ENCODE peak calls at places on chromosomes 4 and X, in six cellular contexts. One of them, this sample, is unnamed.

GRCh38 chrX:39957816-39958561 is 139.8 kb downstream of the BCOR start:
- DNase-seq in K562: no peak
- DNase-seq in GM12892: no peak
- DNase-seq in GM12878: no peak
- DNase-seq in HepG2: no peak
- DNase-seq in H1: no peak
- DNase-seq in this sample: no peak

GRCh38 chr4:122873146-122873545 is 46.5 kb downstream of the FGF2 start:
- DNase-seq in GM12892: no peak
- DNase-seq in HepG2: no peak
- DNase-seq in K562: no peak
- DNase-seq in H1: no peak
- DNase-seq in GM12878: no peak
- DNase-seq in this sample: no peak

GRCh38 chr4:154660052-154660451 is 47.6 kb upstream of the FGG start:
- DNase-seq in GM12892: no peak
- DNase-seq in HepG2: peak; percentile 96
- DNase-seq in GM12878: no peak
- DNase-seq in H1: no peak
- DNase-seq in K562: no peak
- DNase-seq in this sample: no peak

GRCh38 chrX:155065035-155065734 is 5.8 kb downstream of the CMC4 start:
- DNase-seq in GM12878: no peak
- DNase-seq in K562: no peak
- DNase-seq in H1: no peak
- DNase-seq in HepG2: no peak
- DNase-seq in GM12892: no peak
- DNase-seq in this sample: no peak

GRCh38 chrX:67787196-67787595 is 243.4 kb downstream of the AR start:
- DNase-seq in K562: no peak
- DNase-seq in H1: no peak
- DNase-seq in HepG2: no peak
- DNase-seq in GM12892: no peak
- DNase-seq in GM12878: no peak
- DNase-seq in this sample: no peak

GRCh38 chr4:87442889-87443288 is 20.5 kb downstream of the NUDT9 start:
- DNase-seq in H1: no peak
- DNase-seq in K562: no peak
- DNase-seq in HepG2: no peak
- DNase-seq in GM12878: no peak
- DNase-seq in GM12892: no peak
- DNase-seq in this sample: no peak

GRCh38 chr4:140186651-140187315 is 32.8 kb upstream of the MAML3 start:
- DNase-seq in GM12878: no peak
- DNase-seq in HepG2: no peak
- DNase-seq in GM12892: no peak
- DNase-seq in K562: no peak
- DNase-seq in H1: no peak
- DNase-seq in this sample: no peak

GRCh38 chr4:142416121-142416520 is 430.0 kb downstream of the INPP4B start:
- DNase-seq in H1: no peak
- DNase-seq in GM12878: no peak
- DNase-seq in HepG2: no peak
- DNase-seq in GM12892: no peak
- DNase-seq in K562: no peak
- DNase-seq in this sample: no peak

GRCh38 chrX:13266641-13267420 is 53.0 kb downstream of the ATXN3L start:
- DNase-seq in H1: no peak
- DNase-seq in GM12892: no peak
- DNase-seq in GM12878: no peak
- DNase-seq in HepG2: no peak
- DNase-seq in K562: no peak
- DNase-seq in this sample: no peak

GRCh38 chr4:112348488-112349158 is 51.5 kb downstream of the ALPK1 start:
- DNase-seq in GM12878: no peak
- DNase-seq in H1: no peak
- DNase-seq in K562: peak; percentile 14
- DNase-seq in GM12892: no peak
- DNase-seq in HepG2: peak; percentile 65
- DNase-seq in this sample: no peak

GRCh38 chr4:42656986-42657792 is at the start of gene ATP8A1:
- DNase-seq in K562: peak; percentile 98
- DNase-seq in GM12892: peak; percentile 78
- DNase-seq in H1: peak; percentile 70
- DNase-seq in HepG2: peak; percentile 66
- DNase-seq in GM12878: no peak
- DNase-seq in this sample: peak; percentile 75

GRCh38 chrX:119617511-119618164 is 11.4 kb upstream of the NKRF start:
- DNase-seq in GM12892: no peak
- DNase-seq in GM12878: no peak
- DNase-seq in K562: no peak
- DNase-seq in HepG2: no peak
- DNase-seq in H1: no peak
- DNase-seq in this sample: no peak

GRCh38 chr4:157115613-157116340 is 39.8 kb downstream of the GLRB start:
- DNase-seq in GM12892: no peak
- DNase-seq in GM12878: no peak
- DNase-seq in H1: no peak
- DNase-seq in K562: no peak
- DNase-seq in HepG2: no peak
- DNase-seq in this sample: no peak

GRCh38 chr4:65698631-65699030 is 28.3 kb upstream of the EPHA5 start:
- DNase-seq in HepG2: no peak
- DNase-seq in H1: no peak
- DNase-seq in GM12892: no peak
- DNase-seq in K562: no peak
- DNase-seq in GM12878: no peak
- DNase-seq in this sample: no peak
- TF ChIP-seq TAF1 in HepG2: no peak
- TF ChIP-seq TAF1 in H1: no peak
- TF ChIP-seq TAF1 in GM12892: no peak
- TF ChIP-seq TAF1 in K562: no peak
- TF ChIP-seq TAF1 in GM12878: no peak
- TF ChIP-seq TAF1 in this sample: no peak

GRCh38 chr4:7952615-7953014 is 13.0 kb upstream of the AFAP1 start:
- DNase-seq in GM12878: no peak
- DNase-seq in H1: no peak
- DNase-seq in GM12892: no peak
- DNase-seq in K562: no peak
- DNase-seq in HepG2: no peak
- DNase-seq in this sample: no peak
- TF ChIP-seq POLR2A in GM12878: no peak
- TF ChIP-seq POLR2A in H1: no peak
- TF ChIP-seq POLR2A in GM12892: no peak
- TF ChIP-seq POLR2A in K562: no peak
- TF ChIP-seq POLR2A in HepG2: no peak
- TF ChIP-seq POLR2A in this sample: no peak

DNA sequence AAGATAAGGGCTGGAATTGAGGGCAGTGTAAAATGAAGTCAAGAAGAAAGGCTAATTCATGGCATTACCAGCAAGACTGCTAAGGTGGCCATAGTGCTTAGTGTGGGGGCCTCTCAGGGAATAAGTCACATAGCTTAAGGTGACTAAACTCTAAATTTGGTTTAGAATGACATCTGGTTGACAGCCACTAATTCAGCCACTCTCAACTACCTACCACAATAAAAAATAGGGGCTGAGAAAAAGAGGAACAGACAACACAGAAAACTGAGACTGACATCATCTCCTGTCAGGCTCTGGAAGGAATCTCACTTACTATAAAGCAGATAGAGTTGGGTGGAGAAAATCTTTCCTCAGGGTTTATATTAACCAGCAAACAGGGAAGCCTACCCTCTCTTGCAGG is 96.9 kb downstream of the CHRDL1 start:
- DNase-seq in GM12892: no peak
- DNase-seq in K562: no peak
- DNase-seq in H1: no peak
- DNase-seq in HepG2: no peak
- DNase-seq in GM12878: no peak
- DNase-seq in this sample: no peak
- TF ChIP-seq TAF1 in GM12892: no peak
- TF ChIP-seq TAF1 in K562: no peak
- TF ChIP-seq TAF1 in H1: no peak
- TF ChIP-seq TAF1 in HepG2: no peak
- TF ChIP-seq TAF1 in GM12878: no peak
- TF ChIP-seq TAF1 in this sample: no peak

DNA sequence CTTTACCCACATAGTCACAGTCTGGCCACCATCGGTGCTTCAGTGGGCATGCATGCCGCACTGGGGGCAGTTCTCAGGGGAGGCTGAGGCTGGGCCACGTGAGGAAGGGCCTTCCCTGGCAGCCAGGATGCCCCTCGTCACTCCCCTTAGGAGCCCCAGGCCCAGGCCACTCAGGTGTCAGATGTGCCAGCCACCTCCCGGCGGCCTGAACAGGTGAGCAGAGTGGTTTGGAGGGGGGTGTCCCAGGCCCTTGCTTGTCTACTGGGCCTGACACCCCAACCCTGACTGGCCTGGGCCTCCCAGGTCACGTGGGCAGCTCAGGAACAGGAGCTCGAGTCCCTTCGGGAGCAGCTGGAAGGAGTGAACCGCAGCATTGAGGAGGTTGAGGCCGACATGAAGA is 12.1 kb downstream of the CCDC22 start:
- DNase-seq in K562: no peak
- DNase-seq in H1: no peak
- DNase-seq in GM12878: no peak
- DNase-seq in HepG2: no peak
- DNase-seq in GM12892: no peak
- DNase-seq in this sample: no peak
- TF ChIP-seq POLR2A in K562: no peak
- TF ChIP-seq POLR2A in H1: no peak
- TF ChIP-seq POLR2A in GM12878: no peak
- TF ChIP-seq POLR2A in HepG2: no peak
- TF ChIP-seq POLR2A in GM12892: no peak
- TF ChIP-seq POLR2A in this sample: no peak

This sample was measured in GM12891.